ENCODE peak calls at places on chromosomes 12 and 14, in ten cellular contexts. One of them, this sample, is unnamed.

GRCh38 chr12:51948066-51948465 is 3.4 kb upstream of the ACVR1B start:
- DNase-seq in NCI-H69: no peak
- DNase-seq in NCI-H187: no peak
- DNase-seq in frontal cortex: no peak
- DNase-seq in T-helper 17 cell: no peak
- DNase-seq in T-helper 9 cell: no peak
- DNase-seq in globus pallidus: no peak
- DNase-seq in pancreas: no peak
- DNase-seq in choroid plexus epithelial cell: no peak
- DNase-seq in substantia nigra: no peak
- DNase-seq in this sample: no peak

GRCh38 chr12:84113666-84114065 is 798.9 kb downstream of the SLC6A15 start:
- DNase-seq in NCI-H69: no peak
- DNase-seq in pancreas: no peak
- DNase-seq in T-helper 17 cell: no peak
- DNase-seq in frontal cortex: no peak
- DNase-seq in substantia nigra: no peak
- DNase-seq in choroid plexus epithelial cell: no peak
- DNase-seq in NCI-H187: no peak
- DNase-seq in T-helper 9 cell: no peak
- DNase-seq in globus pallidus: no peak
- DNase-seq in this sample: no peak

GRCh38 chr12:22626429-22626828 is 1.5 kb downstream of the ETNK1 start:
- DNase-seq in frontal cortex: peak
- DNase-seq in choroid plexus epithelial cell: peak
- DNase-seq in T-helper 9 cell: no peak
- DNase-seq in NCI-H69: peak
- DNase-seq in NCI-H187: no peak
- DNase-seq in substantia nigra: no peak
- DNase-seq in T-helper 17 cell: no peak
- DNase-seq in globus pallidus: peak
- DNase-seq in pancreas: no peak
- DNase-seq in this sample: no peak

GRCh38 chr12:91965781-91966180 is 179.9 kb downstream of the BTG1 start:
- DNase-seq in NCI-H187: no peak
- DNase-seq in choroid plexus epithelial cell: no peak
- DNase-seq in T-helper 9 cell: no peak
- DNase-seq in globus pallidus: no peak
- DNase-seq in pancreas: no peak
- DNase-seq in T-helper 17 cell: no peak
- DNase-seq in frontal cortex: no peak
- DNase-seq in substantia nigra: no peak
- DNase-seq in NCI-H69: peak
- DNase-seq in this sample: no peak

GRCh38 chr14:75491376-75491978 is 30.8 kb upstream of the BATF start:
- DNase-seq in T-helper 9 cell: no peak
- DNase-seq in globus pallidus: no peak
- DNase-seq in NCI-H69: no peak
- DNase-seq in pancreas: no peak
- DNase-seq in frontal cortex: no peak
- DNase-seq in choroid plexus epithelial cell: no peak
- DNase-seq in NCI-H187: no peak
- DNase-seq in T-helper 17 cell: no peak
- DNase-seq in substantia nigra: no peak
- DNase-seq in this sample: no peak

GRCh38 chr12:14845350-14845750 is 2.0 kb upstream of the ART4 start:
- DNase-seq in substantia nigra: peak
- DNase-seq in pancreas: no peak
- DNase-seq in choroid plexus epithelial cell: peak
- DNase-seq in NCI-H187: no peak
- DNase-seq in T-helper 17 cell: peak
- DNase-seq in frontal cortex: peak
- DNase-seq in globus pallidus: peak
- DNase-seq in NCI-H69: peak
- DNase-seq in T-helper 9 cell: peak
- DNase-seq in this sample: peak

GRCh38 chr12:122871851-122872785 is 23.8 kb downstream of the VPS37B start:
- DNase-seq in pancreas: no peak
- DNase-seq in NCI-H187: peak
- DNase-seq in globus pallidus: peak
- DNase-seq in choroid plexus epithelial cell: peak
- DNase-seq in T-helper 9 cell: no peak
- DNase-seq in frontal cortex: peak
- DNase-seq in substantia nigra: no peak
- DNase-seq in NCI-H69: peak
- DNase-seq in T-helper 17 cell: no peak
- DNase-seq in this sample: no peak

GRCh38 chr14:73732006-73732405 is 17.8 kb upstream of the PNMA1 start:
- DNase-seq in T-helper 17 cell: no peak
- DNase-seq in T-helper 9 cell: no peak
- DNase-seq in NCI-H69: no peak
- DNase-seq in pancreas: no peak
- DNase-seq in NCI-H187: no peak
- DNase-seq in substantia nigra: no peak
- DNase-seq in frontal cortex: no peak
- DNase-seq in globus pallidus: no peak
- DNase-seq in choroid plexus epithelial cell: no peak
- DNase-seq in this sample: no peak

GRCh38 chr12:93853698-93854478 is 176.7 kb downstream of the CRADD start:
- DNase-seq in T-helper 17 cell: no peak
- DNase-seq in T-helper 9 cell: no peak
- DNase-seq in substantia nigra: no peak
- DNase-seq in globus pallidus: no peak
- DNase-seq in NCI-H69: no peak
- DNase-seq in frontal cortex: no peak
- DNase-seq in choroid plexus epithelial cell: no peak
- DNase-seq in NCI-H187: no peak
- DNase-seq in pancreas: no peak
- DNase-seq in this sample: no peak

GRCh38 chr12:52347546-52348510 is 19.5 kb downstream of the KRT85 start:
- DNase-seq in NCI-H187: no peak
- DNase-seq in T-helper 17 cell: no peak
- DNase-seq in NCI-H69: no peak
- DNase-seq in choroid plexus epithelial cell: no peak
- DNase-seq in substantia nigra: no peak
- DNase-seq in globus pallidus: no peak
- DNase-seq in frontal cortex: no peak
- DNase-seq in T-helper 9 cell: no peak
- DNase-seq in pancreas: no peak
- DNase-seq in this sample: no peak

GRCh38 chr12:91778091-91778819 is 367.4 kb downstream of the BTG1 start:
- DNase-seq in T-helper 9 cell: no peak
- DNase-seq in pancreas: no peak
- DNase-seq in choroid plexus epithelial cell: peak
- DNase-seq in T-helper 17 cell: no peak
- DNase-seq in NCI-H69: peak
- DNase-seq in NCI-H187: no peak
- DNase-seq in substantia nigra: no peak
- DNase-seq in globus pallidus: no peak
- DNase-seq in frontal cortex: no peak
- DNase-seq in this sample: no peak

GRCh38 chr14:93375673-93376156 is 28.7 kb downstream of the COX8C start:
- DNase-seq in pancreas: no peak
- DNase-seq in NCI-H187: no peak
- DNase-seq in T-helper 9 cell: no peak
- DNase-seq in choroid plexus epithelial cell: no peak
- DNase-seq in T-helper 17 cell: no peak
- DNase-seq in NCI-H69: no peak
- DNase-seq in substantia nigra: no peak
- DNase-seq in frontal cortex: no peak
- DNase-seq in globus pallidus: no peak
- DNase-seq in this sample: no peak

GRCh38 chr14:100526057-100526456 is 61.2 kb downstream of the BEGAIN start:
- DNase-seq in NCI-H187: no peak
- DNase-seq in substantia nigra: no peak
- DNase-seq in T-helper 17 cell: no peak
- DNase-seq in choroid plexus epithelial cell: no peak
- DNase-seq in frontal cortex: no peak
- DNase-seq in NCI-H69: no peak
- DNase-seq in T-helper 9 cell: no peak
- DNase-seq in globus pallidus: no peak
- DNase-seq in pancreas: no peak
- DNase-seq in this sample: no peak

GRCh38 chr12:118059645-118060275 is 1.2 kb downstream of the WSB2 start:
- DNase-seq in globus pallidus: peak
- DNase-seq in frontal cortex: no peak
- DNase-seq in NCI-H69: peak
- DNase-seq in choroid plexus epithelial cell: no peak
- DNase-seq in NCI-H187: no peak
- DNase-seq in pancreas: no peak
- DNase-seq in T-helper 9 cell: no peak
- DNase-seq in substantia nigra: no peak
- DNase-seq in T-helper 17 cell: no peak
- DNase-seq in this sample: no peak

GRCh38 chr12:52506858-52507715 is 13.1 kb downstream of the KRT5 start:
- DNase-seq in T-helper 9 cell: no peak
- DNase-seq in NCI-H187: no peak
- DNase-seq in NCI-H69: peak
- DNase-seq in choroid plexus epithelial cell: peak
- DNase-seq in T-helper 17 cell: no peak
- DNase-seq in pancreas: no peak
- DNase-seq in substantia nigra: no peak
- DNase-seq in globus pallidus: no peak
- DNase-seq in frontal cortex: no peak
- DNase-seq in this sample: no peak

GRCh38 chr12:82326905-82327503 is 31.2 kb downstream of the CCDC59 start:
- DNase-seq in globus pallidus: peak
- DNase-seq in pancreas: no peak
- DNase-seq in NCI-H69: peak
- DNase-seq in NCI-H187: no peak
- DNase-seq in substantia nigra: no peak
- DNase-seq in T-helper 17 cell: no peak
- DNase-seq in choroid plexus epithelial cell: peak
- DNase-seq in frontal cortex: peak
- DNase-seq in T-helper 9 cell: no peak
- DNase-seq in this sample: no peak

GRCh38 chr12:110791589-110791988 is 48.9 kb upstream of the PPP1CC start:
- DNase-seq in globus pallidus: no peak
- DNase-seq in choroid plexus epithelial cell: no peak
- DNase-seq in substantia nigra: no peak
- DNase-seq in pancreas: no peak
- DNase-seq in T-helper 9 cell: no peak
- DNase-seq in NCI-H187: no peak
- DNase-seq in T-helper 17 cell: no peak
- DNase-seq in frontal cortex: no peak
- DNase-seq in NCI-H69: no peak
- DNase-seq in this sample: no peak

GRCh38 chr14:33343016-33343415 is 404.3 kb downstream of the NPAS3 start:
- DNase-seq in globus pallidus: no peak
- DNase-seq in NCI-H69: no peak
- DNase-seq in substantia nigra: no peak
- DNase-seq in choroid plexus epithelial cell: peak
- DNase-seq in pancreas: no peak
- DNase-seq in T-helper 17 cell: no peak
- DNase-seq in NCI-H187: no peak
- DNase-seq in frontal cortex: no peak
- DNase-seq in T-helper 9 cell: no peak
- DNase-seq in this sample: no peak

GRCh38 chr14:86892167-86892956 is 1100.6 kb downstream of the GALC start:
- DNase-seq in pancreas: no peak
- DNase-seq in globus pallidus: no peak
- DNase-seq in NCI-H69: no peak
- DNase-seq in choroid plexus epithelial cell: no peak
- DNase-seq in NCI-H187: no peak
- DNase-seq in substantia nigra: no peak
- DNase-seq in T-helper 9 cell: no peak
- DNase-seq in T-helper 17 cell: no peak
- DNase-seq in frontal cortex: no peak
- DNase-seq in this sample: no peak

GRCh38 chr14:54597795-54598443 is 31.0 kb downstream of the SAMD4A start:
- DNase-seq in substantia nigra: no peak
- DNase-seq in T-helper 9 cell: no peak
- DNase-seq in frontal cortex: no peak
- DNase-seq in T-helper 17 cell: no peak
- DNase-seq in NCI-H187: no peak
- DNase-seq in globus pallidus: no peak
- DNase-seq in pancreas: no peak
- DNase-seq in NCI-H69: no peak
- DNase-seq in choroid plexus epithelial cell: peak
- DNase-seq in this sample: no peak

GRCh38 chr12:125564753-125565152 is 499.5 kb downstream of the AACS start:
- DNase-seq in substantia nigra: no peak
- DNase-seq in choroid plexus epithelial cell: no peak
- DNase-seq in T-helper 9 cell: no peak
- DNase-seq in pancreas: no peak
- DNase-seq in NCI-H69: no peak
- DNase-seq in NCI-H187: no peak
- DNase-seq in frontal cortex: no peak
- DNase-seq in globus pallidus: no peak
- DNase-seq in T-helper 17 cell: no peak
- DNase-seq in this sample: no peak

GRCh38 chr12:1796515-1797010 is 23.8 kb upstream of the LRTM2 start:
- DNase-seq in T-helper 9 cell: peak
- DNase-seq in substantia nigra: no peak
- DNase-seq in NCI-H187: no peak
- DNase-seq in T-helper 17 cell: no peak
- DNase-seq in globus pallidus: no peak
- DNase-seq in choroid plexus epithelial cell: no peak
- DNase-seq in NCI-H69: peak
- DNase-seq in frontal cortex: no peak
- DNase-seq in pancreas: peak
- DNase-seq in this sample: no peak

GRCh38 chr12:95480230-95480629 is 6.3 kb downstream of the METAP2 start:
- DNase-seq in frontal cortex: no peak
- DNase-seq in T-helper 17 cell: no peak
- DNase-seq in substantia nigra: no peak
- DNase-seq in NCI-H187: no peak
- DNase-seq in NCI-H69: no peak
- DNase-seq in pancreas: no peak
- DNase-seq in globus pallidus: no peak
- DNase-seq in T-helper 9 cell: no peak
- DNase-seq in choroid plexus epithelial cell: peak
- DNase-seq in this sample: no peak

GRCh38 chr14:23559010-23559920 is 3.2 kb downstream of the THTPA start:
- DNase-seq in frontal cortex: no peak
- DNase-seq in T-helper 9 cell: peak
- DNase-seq in NCI-H187: peak
- DNase-seq in choroid plexus epithelial cell: peak
- DNase-seq in globus pallidus: peak
- DNase-seq in NCI-H69: peak
- DNase-seq in pancreas: peak
- DNase-seq in substantia nigra: peak
- DNase-seq in T-helper 17 cell: peak
- DNase-seq in this sample: peak

GRCh38 chr12:116547955-116548471 is 11.2 kb upstream of the MAP1LC3B2 start:
- DNase-seq in T-helper 9 cell: no peak
- DNase-seq in pancreas: no peak
- DNase-seq in substantia nigra: no peak
- DNase-seq in choroid plexus epithelial cell: peak
- DNase-seq in globus pallidus: no peak
- DNase-seq in NCI-H187: no peak
- DNase-seq in frontal cortex: no peak
- DNase-seq in NCI-H69: no peak
- DNase-seq in T-helper 17 cell: no peak
- DNase-seq in this sample: no peak

GRCh38 chr12:124994435-124994975 is 1.1 kb downstream of the BRI3BP start:
- DNase-seq in choroid plexus epithelial cell: no peak
- DNase-seq in pancreas: no peak
- DNase-seq in NCI-H187: no peak
- DNase-seq in T-helper 17 cell: no peak
- DNase-seq in T-helper 9 cell: no peak
- DNase-seq in globus pallidus: no peak
- DNase-seq in substantia nigra: no peak
- DNase-seq in NCI-H69: peak
- DNase-seq in frontal cortex: no peak
- DNase-seq in this sample: no peak

GRCh38 chr14:23186913-23187654 is 3.6 kb upstream of the SLC7A8 start:
- DNase-seq in frontal cortex: peak
- DNase-seq in NCI-H187: no peak
- DNase-seq in substantia nigra: peak
- DNase-seq in pancreas: no peak
- DNase-seq in choroid plexus epithelial cell: peak
- DNase-seq in globus pallidus: peak
- DNase-seq in T-helper 9 cell: no peak
- DNase-seq in T-helper 17 cell: no peak
- DNase-seq in NCI-H69: peak
- DNase-seq in this sample: no peak